ENCODE peak calls at places on chromosomes 6 and 20, in five cellular contexts. N is HT1080; C is activated T-helper 9 cell treated with anti-CD3 and anti-CD28 coated beads, Interleukin-2, amount 50 U/mL, for 16 hours; S is prostate gland; I is cerebellar cortex. A is an unnamed sample.

GRCh38 chr6:133983099-133983939 is 30.3 kb downstream of the TBPL1 start:
- DNase-seq in N (peak; percentile 86), C (peak; percentile 2), S (no peak), I (no peak), A (peak; percentile 38)

GRCh38 chr6:16966821-16967817 is 134.7 kb upstream of the STMND1 start:
- DNase-seq in N (no peak), C (no peak), S (no peak), I (no peak), A (no peak)

GRCh38 chr6:14622878-14623542 is 505.4 kb downstream of the CD83 start:
- DNase-seq in N (no peak), C (no peak), S (no peak), I (no peak), A (no peak)

GRCh38 chr6:135722182-135722581 is 129.3 kb upstream of the PDE7B start:
- DNase-seq in N (no peak), C (no peak), S (no peak), I (no peak), A (no peak)

GRCh38 chr6:109039795-109040194 is 54.9 kb downstream of the SESN1 start:
- DNase-seq in N (no peak), C (no peak), S (no peak), I (no peak), A (no peak)

GRCh38 chr20:44027686-44028340 is 113.2 kb downstream of the TOX2 start:
- DNase-seq in N (no peak), C (no peak), S (no peak), I (no peak), A (no peak)

GRCh38 chr6:87789198-87789899 is 87.3 kb upstream of the AKIRIN2 start:
- DNase-seq in N (peak; percentile 83), C (no peak), S (no peak), I (no peak), A (no peak)

GRCh38 chr6:1123976-1124375 is 187.9 kb upstream of the FOXQ1 start:
- DNase-seq in N (no peak), C (no peak), S (no peak), I (no peak), A (no peak)

GRCh38 chr20:7703436-7703835 is 236.8 kb downstream of the HAO1 start:
- DNase-seq in N (no peak), C (no peak), S (no peak), I (peak; percentile 1), A (no peak)

GRCh38 chr6:40735126-40735920 is 148.2 kb upstream of the LRFN2 start:
- DNase-seq in N (no peak), C (no peak), S (no peak), I (no peak), A (no peak)

GRCh38 chr6:26249959-26250805 is 114.8 kb upstream of the BTN3A2 start:
- DNase-seq in N (no peak), C (no peak), S (peak; percentile 72), I (peak; percentile 87), A (peak; percentile 75)

GRCh38 chr20:17995967-17996819 is 27.4 kb downstream of the MGME1 start:
- DNase-seq in N (peak; percentile 62), C (no peak), S (peak; percentile 31), I (peak; percentile 81), A (peak; percentile 23)

GRCh38 chr6:40550096-40550731 is 37.0 kb downstream of the LRFN2 start:
- DNase-seq in N (peak; percentile 36), C (no peak), S (peak; percentile 8), I (peak; percentile 42), A (no peak)

GRCh38 chr6:128139519-128139918 is 238.7 kb upstream of the THEMIS start:
- DNase-seq in N (peak; percentile 56), C (no peak), S (no peak), I (no peak), A (no peak)

GRCh38 chr20:37984018-37984785 is 49.1 kb downstream of the TTI1 start:
- DNase-seq in N (no peak), C (no peak), S (no peak), I (no peak), A (no peak)

GRCh38 chr6:164013480-164014208 is 599.1 kb downstream of the QKI start:
- DNase-seq in N (no peak), C (no peak), S (no peak), I (no peak), A (no peak)

GRCh38 chr20:13231031-13231752 is 10.1 kb downstream of the ISM1 start:
- DNase-seq in N (peak; percentile 97), C (no peak), S (no peak), I (no peak), A (peak; percentile 61)

GRCh38 chr20:33733654-33734576 is 2.1 kb downstream of the ZNF341 start:
- DNase-seq in N (no peak), C (no peak), S (no peak), I (peak; percentile 63), A (no peak)

GRCh38 chr6:40355532-40355931 is 231.6 kb downstream of the LRFN2 start:
- DNase-seq in N (no peak), C (no peak), S (no peak), I (no peak), A (no peak)

GRCh38 chr6:55812509-55812908 is 62.9 kb downstream of the BMP5 start:
- DNase-seq in N (no peak), C (no peak), S (no peak), I (no peak), A (no peak)

GRCh38 chr20:41587956-41588355 is 30.2 kb downstream of the CHD6 start:
- DNase-seq in N (peak; percentile 69), C (no peak), S (no peak), I (no peak), A (no peak)

GRCh38 chr6:37800904-37801669 is 18.4 kb upstream of the ZFAND3 start:
- DNase-seq in N (no peak), C (no peak), S (no peak), I (no peak), A (no peak)

GRCh38 chr6:43806041-43806757 is 36.2 kb downstream of the VEGFA start:
- DNase-seq in N (no peak), C (no peak), S (no peak), I (no peak), A (no peak)

GRCh38 chr6:91562955-91563354 is 976.1 kb upstream of the MAP3K7 start:
- DNase-seq in N (no peak), C (no peak), S (no peak), I (no peak), A (no peak)

GRCh38 chr6:30799210-30799609 is 54.9 kb upstream of the IER3 start:
- DNase-seq in N (no peak), C (no peak), S (no peak), I (no peak), A (no peak)

GRCh38 chr20:37901667-37902503 is 1.0 kb upstream of the VSTM2L start:
- DNase-seq in N (peak; percentile 55), C (no peak), S (peak; percentile 41), I (peak; percentile 78), A (no peak)

GRCh38 chr20:23141016-23141415 is 54.9 kb upstream of the CD93 start:
- DNase-seq in N (no peak), C (no peak), S (no peak), I (no peak), A (no peak)

GRCh38 chr6:149137594-149137993 is 179.9 kb upstream of the TAB2 start:
- DNase-seq in N (no peak), C (no peak), S (no peak), I (no peak), A (no peak)

GRCh38 chr6:135535989-135536414 is 38.5 kb upstream of the AHI1 start:
- DNase-seq in N (peak; percentile 87), C (no peak), S (peak; percentile 8), I (peak; percentile 55), A (no peak)

GRCh38 chr6:71385111-71385822 is 96.7 kb downstream of the OGFRL1 start:
- DNase-seq in N (no peak), C (no peak), S (no peak), I (no peak), A (no peak)

GRCh38 chr20:44924526-44924925 is 14.7 kb downstream of the PABPC1L start:
- DNase-seq in N (no peak), C (no peak), S (no peak), I (no peak), A (no peak)

GRCh38 chr6:137840252-137840651 is 26.8 kb upstream of the TNFAIP3 start:
- DNase-seq in N (no peak), C (no peak), S (no peak), I (no peak), A (no peak)

GRCh38 chr20:19726126-19726525 is 31.9 kb upstream of the RIN2 start:
- DNase-seq in N (peak; percentile 52), C (no peak), S (no peak), I (no peak), A (no peak)

A was measured in activated naive CD8-positive, alpha-beta T cell treated with anti-CD3 and anti-CD28 coated beads for 36 hours.